ENCODE peak calls at places on chromosomes 3 and 15, in ten cellular contexts. One of them, this sample, is unnamed.

GRCh38 chr3:111801697-111802655 is 57.1 kb upstream of the PHLDB2 start:
- DNase-seq in cardiac muscle cell: no peak
- DNase-seq in PC-9: peak; percentile 98
- DNase-seq in GM23338: no peak
- DNase-seq in tibial nerve: peak; percentile 64
- DNase-seq in heart left ventricle: no peak
- DNase-seq in H1: no peak
- DNase-seq in BJ: peak; percentile 77
- DNase-seq in tibial artery: no peak
- DNase-seq in SK-N-SH: no peak
- DNase-seq in this sample: no peak

GRCh38 chr15:79950247-79950646 is 20.7 kb downstream of the BCL2A1 start:
- DNase-seq in cardiac muscle cell: no peak
- DNase-seq in PC-9: no peak
- DNase-seq in GM23338: no peak
- DNase-seq in tibial nerve: no peak
- DNase-seq in heart left ventricle: no peak
- DNase-seq in H1: no peak
- DNase-seq in BJ: no peak
- DNase-seq in tibial artery: no peak
- DNase-seq in SK-N-SH: no peak
- DNase-seq in this sample: no peak

GRCh38 chr15:60326824-60327654 is 70.7 kb downstream of the ANXA2 start:
- DNase-seq in cardiac muscle cell: peak; percentile 59
- DNase-seq in PC-9: peak; percentile 42
- DNase-seq in GM23338: peak; percentile 79
- DNase-seq in tibial nerve: peak; percentile 23
- DNase-seq in heart left ventricle: no peak
- DNase-seq in H1: no peak
- DNase-seq in BJ: no peak
- DNase-seq in tibial artery: no peak
- DNase-seq in SK-N-SH: peak; percentile 40
- DNase-seq in this sample: no peak

GRCh38 chr3:113136071-113136470 is 75.3 kb upstream of the BOC start:
- DNase-seq in cardiac muscle cell: peak; percentile 21
- DNase-seq in PC-9: no peak
- DNase-seq in GM23338: peak; percentile 47
- DNase-seq in tibial nerve: no peak
- DNase-seq in heart left ventricle: no peak
- DNase-seq in H1: no peak
- DNase-seq in BJ: no peak
- DNase-seq in tibial artery: no peak
- DNase-seq in SK-N-SH: no peak
- DNase-seq in this sample: no peak

GRCh38 chr3:184339016-184339415 is 1.6 kb downstream of the FAM131A start:
- DNase-seq in cardiac muscle cell: no peak
- DNase-seq in PC-9: no peak
- DNase-seq in GM23338: peak; percentile 40
- DNase-seq in tibial nerve: no peak
- DNase-seq in heart left ventricle: no peak
- DNase-seq in H1: no peak
- DNase-seq in BJ: no peak
- DNase-seq in tibial artery: no peak
- DNase-seq in SK-N-SH: no peak
- DNase-seq in this sample: no peak

GRCh38 chr15:48888209-48888608 is 10.3 kb downstream of the EID1 start:
- DNase-seq in cardiac muscle cell: no peak
- DNase-seq in PC-9: no peak
- DNase-seq in GM23338: no peak
- DNase-seq in tibial nerve: no peak
- DNase-seq in heart left ventricle: no peak
- DNase-seq in H1: no peak
- DNase-seq in BJ: no peak
- DNase-seq in tibial artery: no peak
- DNase-seq in SK-N-SH: no peak
- DNase-seq in this sample: no peak

GRCh38 chr3:32500880-32501784 is 1.5 kb downstream of the CMTM6 start:
- DNase-seq in cardiac muscle cell: no peak
- DNase-seq in PC-9: no peak
- DNase-seq in GM23338: peak; percentile 28
- DNase-seq in tibial nerve: no peak
- DNase-seq in heart left ventricle: no peak
- DNase-seq in H1: no peak
- DNase-seq in BJ: no peak
- DNase-seq in tibial artery: no peak
- DNase-seq in SK-N-SH: peak; percentile 14
- DNase-seq in this sample: peak; percentile 19

GRCh38 chr3:27667751-27668150 is 54.4 kb downstream of the EOMES start:
- DNase-seq in cardiac muscle cell: no peak
- DNase-seq in PC-9: no peak
- DNase-seq in GM23338: no peak
- DNase-seq in tibial nerve: no peak
- DNase-seq in heart left ventricle: no peak
- DNase-seq in H1: peak; percentile 13
- DNase-seq in BJ: no peak
- DNase-seq in tibial artery: no peak
- DNase-seq in SK-N-SH: no peak
- DNase-seq in this sample: no peak

GRCh38 chr15:97248376-97248775 is 712.1 kb upstream of the ARRDC4 start:
- DNase-seq in cardiac muscle cell: no peak
- DNase-seq in PC-9: no peak
- DNase-seq in GM23338: no peak
- DNase-seq in tibial nerve: no peak
- DNase-seq in heart left ventricle: no peak
- DNase-seq in H1: no peak
- DNase-seq in BJ: no peak
- DNase-seq in tibial artery: no peak
- DNase-seq in SK-N-SH: no peak
- DNase-seq in this sample: no peak

GRCh38 chr15:86629409-86629808 is 549.7 kb downstream of the AGBL1 start:
- DNase-seq in cardiac muscle cell: no peak
- DNase-seq in PC-9: no peak
- DNase-seq in GM23338: no peak
- DNase-seq in tibial nerve: no peak
- DNase-seq in heart left ventricle: no peak
- DNase-seq in H1: no peak
- DNase-seq in BJ: no peak
- DNase-seq in tibial artery: no peak
- DNase-seq in SK-N-SH: no peak
- DNase-seq in this sample: no peak

GRCh38 chr3:83941990-83942710 is 1016.6 kb upstream of the CADM2 start:
- DNase-seq in cardiac muscle cell: no peak
- DNase-seq in PC-9: no peak
- DNase-seq in GM23338: no peak
- DNase-seq in tibial nerve: no peak
- DNase-seq in heart left ventricle: no peak
- DNase-seq in H1: no peak
- DNase-seq in BJ: no peak
- DNase-seq in tibial artery: no peak
- DNase-seq in SK-N-SH: no peak
- DNase-seq in this sample: no peak

GRCh38 chr3:38454884-38455638 is 1.4 kb downstream of the ACVR2B start:
- DNase-seq in cardiac muscle cell: peak; percentile 89
- DNase-seq in PC-9: peak; percentile 53
- DNase-seq in GM23338: peak; percentile 89
- DNase-seq in tibial nerve: peak; percentile 64
- DNase-seq in heart left ventricle: peak; percentile 73
- DNase-seq in H1: peak; percentile 92
- DNase-seq in BJ: no peak
- DNase-seq in tibial artery: peak; percentile 67
- DNase-seq in SK-N-SH: peak; percentile 96
- DNase-seq in this sample: peak; percentile 95

GRCh38 chr15:65595960-65596359 is 15.0 kb downstream of the INTS14 start:
- DNase-seq in cardiac muscle cell: peak; percentile 34
- DNase-seq in PC-9: no peak
- DNase-seq in GM23338: peak; percentile 58
- DNase-seq in tibial nerve: no peak
- DNase-seq in heart left ventricle: no peak
- DNase-seq in H1: no peak
- DNase-seq in BJ: no peak
- DNase-seq in tibial artery: no peak
- DNase-seq in SK-N-SH: peak; percentile 59
- DNase-seq in this sample: peak; percentile 61

GRCh38 chr15:99143655-99144610 is 39.1 kb downstream of the SYNM start:
- DNase-seq in cardiac muscle cell: no peak
- DNase-seq in PC-9: no peak
- DNase-seq in GM23338: no peak
- DNase-seq in tibial nerve: peak; percentile 68
- DNase-seq in heart left ventricle: peak; percentile 76
- DNase-seq in H1: no peak
- DNase-seq in BJ: peak; percentile 17
- DNase-seq in tibial artery: peak; percentile 94
- DNase-seq in SK-N-SH: no peak
- DNase-seq in this sample: no peak

DNA sequence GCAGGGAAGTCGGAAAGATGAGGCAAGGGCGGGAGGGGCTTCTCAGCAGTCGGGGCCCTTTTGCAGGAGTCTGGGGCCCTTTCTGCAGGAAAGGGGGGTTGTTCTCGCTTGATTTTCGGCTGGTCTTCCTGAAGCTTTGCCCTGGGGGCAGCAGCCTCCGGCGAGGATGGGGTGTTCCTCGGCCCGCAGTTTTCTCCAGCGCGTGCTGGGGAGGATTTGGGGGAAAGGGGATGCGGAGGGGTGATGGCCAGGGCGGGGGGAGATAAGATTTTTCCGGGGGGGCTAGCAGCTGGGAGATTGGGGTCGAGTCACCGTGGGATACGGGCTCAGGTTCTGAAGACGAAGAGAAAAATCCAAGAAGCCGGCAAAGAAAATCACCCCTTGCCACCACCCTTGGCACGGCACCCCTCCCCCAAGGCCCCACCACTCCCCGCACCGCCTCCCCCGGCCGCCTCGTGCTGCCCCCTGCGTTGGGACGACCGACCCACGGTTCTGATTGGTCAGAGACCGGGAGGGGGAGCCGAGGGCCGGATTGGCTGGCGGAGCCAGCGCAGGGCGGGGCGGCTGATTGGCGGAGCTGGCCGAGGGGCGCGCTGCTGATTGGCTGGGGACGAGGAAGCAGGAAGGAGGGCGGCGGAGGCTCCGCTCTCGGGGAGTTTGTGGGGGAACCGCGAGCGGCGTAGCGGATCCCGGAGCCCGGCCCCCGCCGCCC is at the start of gene BAHD1:
- DNase-seq in cardiac muscle cell: peak; percentile 97
- DNase-seq in PC-9: peak; percentile 77
- DNase-seq in GM23338: peak; percentile 98
- DNase-seq in tibial nerve: peak; percentile 93
- DNase-seq in heart left ventricle: peak; percentile 99
- DNase-seq in H1: peak; percentile 98
- DNase-seq in BJ: peak; percentile 60
- DNase-seq in tibial artery: peak; percentile 95
- DNase-seq in SK-N-SH: peak; percentile 100
- DNase-seq in this sample: peak; percentile 100
- H3K4me3 ChIP-seq in cardiac muscle cell: peak within 1 kb of the TSS; percentile 97
- H3K4me3 ChIP-seq in PC-9: peak within 1 kb of the TSS; percentile 66
- H3K4me3 ChIP-seq in GM23338: peak within 1 kb of the TSS; percentile 82
- H3K4me3 ChIP-seq in tibial nerve: peak within 1 kb of the TSS; percentile 96
- H3K4me3 ChIP-seq in heart left ventricle: peak within 1 kb of the TSS; percentile 99
- H3K4me3 ChIP-seq in H1: peak within 1 kb of the TSS; percentile 73
- H3K4me3 ChIP-seq in BJ: peak within 1 kb of the TSS; percentile 79
- H3K4me3 ChIP-seq in tibial artery: peak within 1 kb of the TSS; percentile 88
- H3K4me3 ChIP-seq in SK-N-SH: peak within 1 kb of the TSS; percentile 75
- H3K4me3 ChIP-seq in this sample: peak within 1 kb of the TSS; percentile 84

GRCh38 chr15:42210703-42211102 is 2.6 kb upstream of the VPS39 start:
- DNase-seq in cardiac muscle cell: no peak
- DNase-seq in PC-9: no peak
- DNase-seq in GM23338: no peak
- DNase-seq in tibial nerve: no peak
- DNase-seq in heart left ventricle: no peak
- DNase-seq in H1: no peak
- DNase-seq in BJ: no peak
- DNase-seq in tibial artery: no peak
- DNase-seq in SK-N-SH: no peak
- DNase-seq in this sample: no peak
- H3K36me3 ChIP-seq in cardiac muscle cell: peaks cover 22% of the 10 kb centered on the region
- H3K36me3 ChIP-seq in PC-9: peaks cover 4% of the 10 kb centered on the region
- H3K36me3 ChIP-seq in GM23338: peaks cover 16% of the 10 kb centered on the region
- H3K36me3 ChIP-seq in tibial nerve: no peaks in the 10 kb centered on the region
- H3K36me3 ChIP-seq in heart left ventricle: peaks cover 3% of the 10 kb centered on the region
- H3K36me3 ChIP-seq in H1: peaks cover 16% of the 10 kb centered on the region
- H3K36me3 ChIP-seq in BJ: peaks cover 1% of the 10 kb centered on the region
- H3K36me3 ChIP-seq in tibial artery: peaks cover 18% of the 10 kb centered on the region
- H3K36me3 ChIP-seq in SK-N-SH: peaks cover 57% of the 10 kb centered on the region
- H3K36me3 ChIP-seq in this sample: peaks cover 4% of the 10 kb centered on the region

GRCh38 chr15:101561584-101561906 is 72.0 kb upstream of the PCSK6 start:
- DNase-seq in cardiac muscle cell: no peak
- DNase-seq in PC-9: no peak
- DNase-seq in GM23338: no peak
- DNase-seq in tibial nerve: no peak
- DNase-seq in heart left ventricle: no peak
- DNase-seq in H1: peak; percentile 17
- DNase-seq in BJ: no peak
- DNase-seq in tibial artery: no peak
- DNase-seq in SK-N-SH: no peak
- DNase-seq in this sample: no peak
- H3K27me3 ChIP-seq in cardiac muscle cell: peaks cover 2% of the 10 kb centered on the region
- H3K27me3 ChIP-seq in PC-9: no peaks in the 10 kb centered on the region
- H3K27me3 ChIP-seq in GM23338: no peaks in the 10 kb centered on the region
- H3K27me3 ChIP-seq in tibial nerve: no peaks in the 10 kb centered on the region
- H3K27me3 ChIP-seq in heart left ventricle: no peaks in the 10 kb centered on the region
- H3K27me3 ChIP-seq in H1: peaks cover 3% of the 10 kb centered on the region
- H3K27me3 ChIP-seq in BJ: no peaks in the 10 kb centered on the region
- H3K27me3 ChIP-seq in tibial artery: peaks cover 23% of the 10 kb centered on the region
- H3K27me3 ChIP-seq in SK-N-SH: no peaks in the 10 kb centered on the region
- H3K27me3 ChIP-seq in this sample: no peaks in the 10 kb centered on the region

GRCh38 chr3:138948371-138949001 is 1.5 kb downstream of the FOXL2NB start:
- DNase-seq in cardiac muscle cell: no peak
- DNase-seq in PC-9: no peak
- DNase-seq in GM23338: peak; percentile 71
- DNase-seq in tibial nerve: no peak
- DNase-seq in heart left ventricle: no peak
- DNase-seq in H1: no peak
- DNase-seq in BJ: no peak
- DNase-seq in tibial artery: no peak
- DNase-seq in SK-N-SH: no peak
- DNase-seq in this sample: peak; percentile 61

GRCh38 chr3:138949002-138949418 is 2.0 kb downstream of the FOXL2NB start:
- DNase-seq in cardiac muscle cell: no peak
- DNase-seq in PC-9: no peak
- DNase-seq in GM23338: peak; percentile 94
- DNase-seq in tibial nerve: no peak
- DNase-seq in heart left ventricle: no peak
- DNase-seq in H1: peak; percentile 67
- DNase-seq in BJ: no peak
- DNase-seq in tibial artery: no peak
- DNase-seq in SK-N-SH: no peak
- DNase-seq in this sample: peak; percentile 74

GRCh38 chr3:138950701-138951100 is 3.7 kb downstream of the FOXL2NB start:
- DNase-seq in cardiac muscle cell: no peak
- DNase-seq in PC-9: no peak
- DNase-seq in GM23338: no peak
- DNase-seq in tibial nerve: no peak
- DNase-seq in heart left ventricle: no peak
- DNase-seq in H1: peak; percentile 43
- DNase-seq in BJ: no peak
- DNase-seq in tibial artery: no peak
- DNase-seq in SK-N-SH: no peak
- DNase-seq in this sample: no peak

GRCh38 chr3:138949445-138950005 is 2.5 kb downstream of the FOXL2NB start:
- DNase-seq in cardiac muscle cell: no peak
- DNase-seq in PC-9: no peak
- DNase-seq in GM23338: no peak
- DNase-seq in tibial nerve: no peak
- DNase-seq in heart left ventricle: no peak
- DNase-seq in H1: peak; percentile 67
- DNase-seq in BJ: no peak
- DNase-seq in tibial artery: no peak
- DNase-seq in SK-N-SH: peak; percentile 45
- DNase-seq in this sample: peak; percentile 67

GRCh38 chr3:138950006-138950644 is 3.1 kb downstream of the FOXL2NB start:
- DNase-seq in cardiac muscle cell: peak; percentile 70
- DNase-seq in PC-9: no peak
- DNase-seq in GM23338: peak; percentile 73
- DNase-seq in tibial nerve: no peak
- DNase-seq in heart left ventricle: no peak
- DNase-seq in H1: peak; percentile 73
- DNase-seq in BJ: no peak
- DNase-seq in tibial artery: no peak
- DNase-seq in SK-N-SH: peak; percentile 73
- DNase-seq in this sample: peak; percentile 81
- H3K4me3 ChIP-seq in cardiac muscle cell: peak overlapping the region; percentile 31
- H3K4me3 ChIP-seq in PC-9: no peak overlapping the region
- H3K4me3 ChIP-seq in GM23338: peak overlapping the region; percentile 73
- H3K4me3 ChIP-seq in tibial nerve: peak overlapping the region; percentile 24
- H3K4me3 ChIP-seq in heart left ventricle: peak overlapping the region; percentile 40
- H3K4me3 ChIP-seq in H1: peak overlapping the region; percentile 20
- H3K4me3 ChIP-seq in BJ: peak overlapping the region; percentile 22
- H3K4me3 ChIP-seq in tibial artery: peak overlapping the region; percentile 46
- H3K4me3 ChIP-seq in SK-N-SH: peak overlapping the region; percentile 53
- H3K4me3 ChIP-seq in this sample: peak overlapping the region; percentile 31

This sample was measured in H7.